ENCODE peak calls at places on chromosome 3, in seven cellular contexts. E is hippocampal formation, H is AG20443, S is cardiac muscle cell, W is NCI-H748 treated with DMSO at 0.1 percent for 48 hours, F is lower leg skin, J is progenitor cell of endocrine pancreas. V is an unnamed sample.

GRCh38 chr3:143643905-143644304 is 204.4 kb downstream of the SLC9A9 start:
- DNase-seq in E (no peak), H (no peak), S (no peak), W (no peak), F (no peak), J (no peak), V (no peak)

GRCh38 chr3:32175607-32176197 is 62.8 kb upstream of the CMTM8 start:
- DNase-seq in E (peak; percentile 25), H (peak; percentile 61), S (peak; percentile 78), W (peak; percentile 28), F (peak; percentile 31), J (peak; percentile 34), V (no peak)

GRCh38 chr3:9870978-9871377 is 9.1 kb downstream of the CIDEC start:
- DNase-seq in E (no peak), H (no peak), S (peak; percentile 67), W (no peak), F (no peak), J (no peak), V (peak; percentile 33)

GRCh38 chr3:100482181-100482580 is 10.2 kb upstream of the TMEM45A start:
- DNase-seq in E (no peak), H (no peak), S (no peak), W (no peak), F (no peak), J (no peak), V (no peak)

GRCh38 chr3:41682996-41683395 is 278.9 kb downstream of the ULK4 start:
- DNase-seq in E (no peak), H (peak; percentile 62), S (peak; percentile 67), W (no peak), F (no peak), J (no peak), V (peak; percentile 50)

GRCh38 chr3:184371570-184372018 is 6.4 kb downstream of the THPO start:
- DNase-seq in E (peak; percentile 81), H (peak; percentile 90), S (peak; percentile 91), W (peak; percentile 58), F (peak; percentile 77), J (peak; percentile 63), V (peak; percentile 91)

GRCh38 chr3:48000212-48000611 is 16.0 kb downstream of the MAP4 start:
- DNase-seq in E (no peak), H (no peak), S (no peak), W (no peak), F (no peak), J (no peak), V (no peak)

GRCh38 chr3:4736284-4736861 is 242.9 kb upstream of the BHLHE40 start:
- DNase-seq in E (no peak), H (no peak), S (peak; percentile 63), W (no peak), F (peak; percentile 78), J (no peak), V (peak; percentile 18)

GRCh38 chr3:112327371-112327951 is 5.5 kb upstream of the CD200 start:
- DNase-seq in E (peak; percentile 80), H (peak; percentile 47), S (peak; percentile 87), W (peak; percentile 63), F (no peak), J (no peak), V (no peak)

GRCh38 chr3:69095636-69096035 is 10.9 kb downstream of the ARL6IP5 start:
- DNase-seq in E (no peak), H (no peak), S (no peak), W (no peak), F (no peak), J (no peak), V (no peak)

GRCh38 chr3:67154429-67154828 is 156.3 kb downstream of the KBTBD8 start:
- DNase-seq in E (no peak), H (no peak), S (no peak), W (no peak), F (no peak), J (no peak), V (no peak)

GRCh38 chr3:168424059-168424765 is 328.5 kb upstream of the GOLIM4 start:
- DNase-seq in E (no peak), H (no peak), S (no peak), W (no peak), F (no peak), J (no peak), V (no peak)